ENCODE peak calls at places on chromosome 20, in ten cellular contexts. O is upper lobe of right lung; Q is WTC11; I is H9; B is CD4-positive, alpha-beta T cell; V is prostate gland; N is fibroblast of pulmonary artery; E is fibroblast of lung; L is AG09309; D is lower lobe of right lung. C is an unnamed sample.

GRCh38 chr20:6886065-6886729 is 118.7 kb downstream of the BMP2 start:
- DNase-seq in O (no peak), Q (peak), I (peak), B (no peak), V (no peak), N (no peak), E (no peak), L (no peak), D (no peak), C (no peak)

GRCh38 chr20:47274449-47275108 is 81.9 kb downstream of the ZMYND8 start:
- DNase-seq in O (no peak), Q (no peak), I (no peak), B (no peak), V (no peak), N (peak), E (peak), L (peak), D (no peak), C (peak)

GRCh38 chr20:4406627-4407026 is 315.1 kb upstream of the PRND start:
- DNase-seq in O (no peak), Q (no peak), I (no peak), B (no peak), V (no peak), N (peak), E (peak), L (peak), D (no peak), C (peak)

GRCh38 chr20:23419995-23420901 is 1.0 kb downstream of the NAPB start:
- DNase-seq in O (peak), Q (no peak), I (no peak), B (peak), V (peak), N (peak), E (peak), L (peak), D (peak), C (peak)

GRCh38 chr20:46311039-46311650 is 2.8 kb upstream of the CDH22 start:
- DNase-seq in O (no peak), Q (no peak), I (no peak), B (no peak), V (peak), N (no peak), E (no peak), L (no peak), D (no peak), C (peak)

GRCh38 chr20:33099842-33100538 is 20.5 kb downstream of the BPIFB4 start:
- DNase-seq in O (no peak), Q (no peak), I (no peak), B (no peak), V (no peak), N (no peak), E (no peak), L (no peak), D (no peak), C (no peak)

GRCh38 chr20:57006411-57007170 is 259.9 kb downstream of the BMP7 start:
- DNase-seq in O (no peak), Q (no peak), I (no peak), B (no peak), V (no peak), N (no peak), E (no peak), L (no peak), D (no peak), C (no peak)

GRCh38 chr20:38674178-38675133 is 49.8 kb upstream of the SLC32A1 start:
- DNase-seq in O (peak), Q (peak), I (peak), B (peak), V (no peak), N (peak), E (peak), L (no peak), D (no peak), C (no peak)

GRCh38 chr20:10985536-10985935 is 311.7 kb upstream of the JAG1 start:
- DNase-seq in O (no peak), Q (no peak), I (no peak), B (no peak), V (no peak), N (peak), E (peak), L (no peak), D (no peak), C (no peak)

GRCh38 chr20:20214757-20215275 is 153.1 kb upstream of the INSM1 start:
- DNase-seq in O (no peak), Q (no peak), I (no peak), B (no peak), V (no peak), N (no peak), E (no peak), L (no peak), D (no peak), C (no peak)

GRCh38 chr20:38143646-38144554 is 21.2 kb downstream of the TGM2 start:
- DNase-seq in O (no peak), Q (no peak), I (no peak), B (no peak), V (no peak), N (peak), E (peak), L (peak), D (no peak), C (peak)

GRCh38 chr20:38217791-38218565 is 42.6 kb downstream of the KIAA1755 start:
- DNase-seq in O (peak), Q (no peak), I (no peak), B (no peak), V (no peak), N (peak), E (peak), L (peak), D (no peak), C (peak)

GRCh38 chr20:5526516-5526915 is 209.8 kb upstream of the PROKR2 start:
- DNase-seq in O (no peak), Q (no peak), I (peak), B (no peak), V (no peak), N (no peak), E (no peak), L (no peak), D (no peak), C (no peak)

GRCh38 chr20:36467076-36467999 is 74.0 kb upstream of the MYL9 start:
- DNase-seq in O (no peak), Q (no peak), I (no peak), B (peak), V (no peak), N (no peak), E (peak), L (no peak), D (peak), C (peak)

GRCh38 chr20:49063279-49063678 is 17.2 kb downstream of the CSE1L start:
- DNase-seq in O (no peak), Q (no peak), I (no peak), B (no peak), V (no peak), N (no peak), E (no peak), L (no peak), D (no peak), C (no peak)

GRCh38 chr20:10590950-10591349 is 82.8 kb downstream of the JAG1 start:
- DNase-seq in O (no peak), Q (no peak), I (no peak), B (no peak), V (no peak), N (no peak), E (no peak), L (no peak), D (no peak), C (no peak)

GRCh38 chr20:50834599-50835005 is 39.7 kb downstream of the BCAS4 start:
- DNase-seq in O (no peak), Q (no peak), I (no peak), B (no peak), V (no peak), N (peak), E (peak), L (no peak), D (no peak), C (peak)

GRCh38 chr20:17873410-17874270 is 95.0 kb downstream of the SNX5 start:
- DNase-seq in O (peak), Q (no peak), I (peak), B (no peak), V (peak), N (peak), E (peak), L (peak), D (peak), C (peak)

GRCh38 chr20:1566701-1567100 is 9.2 kb upstream of the SIRPD start:
- DNase-seq in O (no peak), Q (no peak), I (no peak), B (no peak), V (no peak), N (no peak), E (no peak), L (no peak), D (no peak), C (peak)

GRCh38 chr20:41563087-41563486 is 55.1 kb downstream of the CHD6 start:
- DNase-seq in O (no peak), Q (no peak), I (no peak), B (no peak), V (no peak), N (no peak), E (no peak), L (no peak), D (no peak), C (no peak)

GRCh38 chr20:31716818-31717477 is 5.7 kb downstream of the BCL2L1 start:
- DNase-seq in O (no peak), Q (no peak), I (no peak), B (no peak), V (no peak), N (no peak), E (no peak), L (no peak), D (no peak), C (no peak)

GRCh38 chr20:23995905-23996666 is 7.5 kb upstream of the GGTLC1 start:
- DNase-seq in O (peak), Q (no peak), I (no peak), B (peak), V (peak), N (peak), E (peak), L (no peak), D (peak), C (no peak)

GRCh38 chr20:46814366-46815232 is 80.0 kb upstream of the EYA2 start:
- DNase-seq in O (no peak), Q (peak), I (peak), B (no peak), V (peak), N (peak), E (peak), L (peak), D (no peak), C (peak)

GRCh38 chr20:41696428-41696827 is 78.3 kb upstream of the CHD6 start:
- DNase-seq in O (no peak), Q (no peak), I (no peak), B (no peak), V (no peak), N (peak), E (no peak), L (no peak), D (no peak), C (peak)

GRCh38 chr20:36085686-36086267 is 68.8 kb upstream of the EPB41L1 start:
- DNase-seq in O (peak), Q (no peak), I (peak), B (no peak), V (no peak), N (peak), E (peak), L (no peak), D (peak), C (peak)

GRCh38 chr20:3174442-3175263 is 1.3 kb upstream of the LZTS3 start:
- DNase-seq in O (no peak), Q (no peak), I (no peak), B (no peak), V (no peak), N (peak), E (peak), L (no peak), D (no peak), C (no peak)

GRCh38 chr20:56897318-56897962 is 268.3 kb downstream of the TFAP2C start:
- DNase-seq in O (no peak), Q (peak), I (peak), B (no peak), V (no peak), N (no peak), E (no peak), L (no peak), D (no peak), C (no peak)

GRCh38 chr20:50762435-50763201 is 31.2 kb downstream of the PARD6B start:
- DNase-seq in O (peak), Q (no peak), I (no peak), B (no peak), V (peak), N (peak), E (peak), L (peak), D (peak), C (peak)

GRCh38 chr20:31673943-31674463 is 36.3 kb downstream of the COX4I2 start:
- DNase-seq in O (no peak), Q (no peak), I (no peak), B (no peak), V (no peak), N (no peak), E (no peak), L (no peak), D (no peak), C (no peak)

GRCh38 chr20:57629976-57630525 is 9.8 kb upstream of the ZBP1 start:
- DNase-seq in O (peak), Q (no peak), I (no peak), B (no peak), V (no peak), N (no peak), E (no peak), L (no peak), D (no peak), C (no peak)

GRCh38 chr20:57092112-57092899 is 174.1 kb downstream of the BMP7 start:
- DNase-seq in O (peak), Q (peak), I (peak), B (peak), V (peak), N (peak), E (peak), L (no peak), D (peak), C (no peak)

GRCh38 chr20:53949319-53949839 is 121.0 kb downstream of the BCAS1 start:
- DNase-seq in O (peak), Q (no peak), I (no peak), B (peak), V (no peak), N (peak), E (peak), L (peak), D (peak), C (peak)

GRCh38 chr20:14189794-14190402 is 147.5 kb downstream of the FLRT3 start:
- DNase-seq in O (no peak), Q (no peak), I (no peak), B (no peak), V (peak), N (peak), E (peak), L (peak), D (no peak), C (peak)

GRCh38 chr20:58639182-58640146 is 11.6 kb upstream of the STX16 start:
- DNase-seq in O (peak), Q (no peak), I (no peak), B (no peak), V (no peak), N (no peak), E (no peak), L (no peak), D (no peak), C (no peak)
- TF ChIP-seq CTCF in O (no peak), Q (no peak), I (no peak), B (no peak), V (no peak), N (peak), E (peak), L (peak), D (no peak), C (peak)

GRCh38 chr20:62860391-62860923 is 1.2 kb downstream of the TCFL5 start:
- DNase-seq in O (no peak), Q (no peak), I (no peak), B (no peak), V (no peak), N (peak), E (peak), L (no peak), D (no peak), C (peak)
- TF ChIP-seq CTCF in O (no peak), Q (no peak), I (no peak), B (no peak), V (no peak), N (peak), E (peak), L (no peak), D (no peak), C (no peak)

GRCh38 chr20:61436674-61437279 is 184.7 kb downstream of the CDH4 start:
- DNase-seq in O (peak), Q (peak), I (peak), B (no peak), V (no peak), N (peak), E (peak), L (no peak), D (no peak), C (peak)
- TF ChIP-seq CTCF in O (no peak), Q (no peak), I (peak), B (no peak), V (no peak), N (no peak), E (no peak), L (no peak), D (no peak), C (no peak)

GRCh38 chr20:44752099-44752931 is 6.7 kb downstream of the KCNK15 start:
- DNase-seq in O (no peak), Q (no peak), I (no peak), B (no peak), V (no peak), N (no peak), E (no peak), L (no peak), D (no peak), C (no peak)

GRCh38 chr20:44748005-44748370 is 2.3 kb downstream of the KCNK15 start:
- DNase-seq in O (no peak), Q (no peak), I (no peak), B (no peak), V (no peak), N (no peak), E (peak), L (no peak), D (no peak), C (no peak)

GRCh38 chr20:44747166-44748004 is 1.7 kb downstream of the KCNK15 start:
- DNase-seq in O (peak), Q (peak), I (peak), B (peak), V (peak), N (peak), E (peak), L (no peak), D (peak), C (peak)

GRCh38 chr20:44746367-44747165 is 901 bp downstream of the KCNK15 start:
- DNase-seq in O (no peak), Q (no peak), I (no peak), B (no peak), V (no peak), N (no peak), E (no peak), L (no peak), D (peak), C (no peak)

GRCh38 chr20:44750081-44750805 is 4.6 kb downstream of the KCNK15 start:
- DNase-seq in O (no peak), Q (peak), I (peak), B (no peak), V (no peak), N (no peak), E (no peak), L (no peak), D (no peak), C (no peak)
- TF ChIP-seq CTCF in O (peak), Q (peak), I (peak), B (no peak), V (no peak), N (no peak), E (no peak), L (peak), D (peak), C (peak)

DNA sequence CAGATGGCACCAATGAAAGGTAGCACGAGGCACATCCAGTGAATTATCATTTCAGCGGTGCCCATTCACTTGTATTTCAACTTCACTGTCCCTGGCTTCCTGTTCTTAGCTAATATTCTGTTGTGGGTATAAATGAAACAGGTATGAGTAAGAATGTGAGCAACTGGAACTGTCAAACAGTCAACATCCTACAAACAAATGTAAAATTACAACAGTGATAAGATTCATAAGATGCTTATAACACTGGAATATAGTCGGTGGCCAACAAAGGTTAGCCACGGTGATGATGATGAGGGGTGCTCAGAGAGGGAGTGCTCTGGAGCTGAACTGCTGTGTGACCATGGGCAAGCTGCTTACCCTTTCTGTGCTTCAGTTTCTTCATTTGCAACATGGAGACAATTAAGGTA is 74.9 kb upstream of the TOX2 start:
- DNase-seq in O (no peak), Q (no peak), I (no peak), B (no peak), V (no peak), N (no peak), E (no peak), L (no peak), D (no peak), C (no peak)
- TF ChIP-seq CTCF in O (no peak), Q (no peak), I (no peak), B (no peak), V (no peak), N (no peak), E (no peak), L (no peak), D (no peak), C (no peak)

GRCh38 chr20:59439243-59439642 is 138.8 kb downstream of the EDN3 start:
- DNase-seq in O (no peak), Q (peak), I (no peak), B (no peak), V (no peak), N (no peak), E (no peak), L (no peak), D (no peak), C (no peak)
- TF ChIP-seq CTCF in O (no peak), Q (no peak), I (peak), B (no peak), V (no peak), N (no peak), E (no peak), L (no peak), D (no peak), C (no peak)

DNA sequence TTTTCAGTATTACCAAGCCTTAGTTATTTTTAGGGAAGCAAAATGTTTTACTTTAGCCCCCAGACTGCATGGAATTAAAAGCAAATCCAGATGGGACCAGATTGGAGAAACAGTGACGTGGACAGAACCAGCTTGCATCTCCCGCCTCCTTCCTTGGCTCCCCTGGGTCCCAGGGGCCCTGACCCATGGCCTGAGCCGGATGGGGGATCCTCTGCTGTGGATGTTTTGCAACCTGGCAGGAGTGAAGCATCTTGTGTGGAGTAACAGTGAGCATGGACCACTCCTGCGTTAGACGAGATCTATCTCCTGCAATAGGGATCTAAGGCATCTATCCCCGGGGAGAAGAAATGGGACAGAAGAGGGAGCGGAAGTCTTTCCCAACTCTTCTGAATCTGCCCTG is 196.4 kb upstream of the CDH4 start:
- DNase-seq in O (no peak), Q (no peak), I (no peak), B (no peak), V (no peak), N (no peak), E (no peak), L (no peak), D (no peak), C (no peak)
- TF ChIP-seq CTCF in O (no peak), Q (no peak), I (no peak), B (no peak), V (no peak), N (no peak), E (no peak), L (no peak), D (no peak), C (no peak)

DNA sequence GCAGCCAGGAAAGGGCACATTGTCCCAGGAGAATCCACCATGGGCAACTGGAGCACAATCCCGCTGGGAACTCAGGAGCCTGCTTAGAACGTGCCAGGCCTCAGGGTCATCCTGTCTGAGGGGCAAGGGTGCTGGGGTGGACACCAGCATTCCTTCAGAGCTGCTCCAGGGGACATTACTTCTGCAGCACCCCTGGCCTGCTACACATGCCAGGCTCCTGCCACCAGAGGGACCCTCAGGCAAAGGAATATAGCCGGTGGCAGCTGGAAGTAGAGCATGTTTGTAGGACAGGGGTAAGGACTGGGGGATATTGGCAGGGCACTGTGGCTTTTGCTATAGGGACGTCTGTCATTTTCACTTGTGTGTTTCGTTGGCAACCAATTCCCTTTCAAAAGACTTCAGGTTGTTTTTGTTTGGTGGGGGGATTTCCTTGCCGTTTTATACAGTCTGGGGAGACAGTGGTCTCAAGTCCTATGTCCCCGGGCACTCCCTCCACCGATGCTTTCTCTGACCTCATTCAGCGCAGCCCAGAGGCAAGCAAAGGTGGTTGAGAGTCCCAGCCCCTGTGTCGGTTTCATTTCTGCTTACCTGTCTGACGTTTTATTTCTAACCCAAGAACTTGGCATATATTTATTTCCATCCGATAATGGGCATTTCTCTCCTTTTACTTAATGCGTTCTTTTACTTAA is 130.8 kb downstream of the JPH2 start:
- DNase-seq in O (peak), Q (peak), I (peak), B (peak), V (no peak), N (no peak), E (no peak), L (no peak), D (no peak), C (no peak)
- TF ChIP-seq CTCF in O (peak), Q (peak), I (peak), B (peak), V (no peak), N (peak), E (peak), L (peak), D (peak), C (peak)